ENCODE peak calls at places on chromosomes 13 and 19, in eight cellular contexts. D is NCI-H1092; S is lung; V is foreskin fibroblast; J is stimulated activated CD8-positive, alpha-beta memory T cell treated with anti-CD3 and anti-CD28 coated beads, Interleukin-7, amount 100 ng/mL, for 4 hours; G is CD4-positive, CD25-positive, alpha-beta regulatory T cell; E is cardiac fibroblast; R is AML-193. I is an unnamed sample.

GRCh38 chr13:64052526-64052925 is 2636.9 kb upstream of the PCDH20 start:
- DNase-seq in D (no peak), S (no peak), V (no peak), J (no peak), G (no peak), E (no peak), R (no peak), I (no peak)

GRCh38 chr13:43663474-43664090 is 123.2 kb downstream of the ENOX1 start:
- DNase-seq in D (no peak), S (no peak), V (peak; percentile 56), J (no peak), G (no peak), E (peak; percentile 48), R (no peak), I (no peak)

GRCh38 chr19:5993516-5994406 is 15.8 kb upstream of the RANBP3 start:
- DNase-seq in D (no peak), S (no peak), V (peak; percentile 69), J (no peak), G (no peak), E (no peak), R (no peak), I (peak; percentile 55)

GRCh38 chr19:40279120-40279551 is 6.0 kb downstream of the AKT2 start:
- DNase-seq in D (no peak), S (no peak), V (peak; percentile 87), J (no peak), G (no peak), E (peak; percentile 51), R (no peak), I (no peak)

GRCh38 chr13:65057986-65058385 is 2172.2 kb downstream of the PCDH9 start:
- DNase-seq in D (no peak), S (no peak), V (no peak), J (no peak), G (no peak), E (no peak), R (no peak), I (no peak)

GRCh38 chr13:38979891-38980627 is 10.6 kb downstream of the STOML3 start:
- DNase-seq in D (peak; percentile 60), S (no peak), V (peak; percentile 3), J (no peak), G (no peak), E (peak; percentile 12), R (no peak), I (peak; percentile 7)

GRCh38 chr13:108917581-108917980 is 288.2 kb downstream of the MYO16 start:
- DNase-seq in D (no peak), S (no peak), V (peak; percentile 56), J (no peak), G (no peak), E (peak; percentile 65), R (no peak), I (no peak)

GRCh38 chr19:10812902-10813404 is 23.1 kb downstream of the TMED1 start:
- DNase-seq in D (no peak), S (peak; percentile 51), V (peak; percentile 98), J (no peak), G (no peak), E (peak; percentile 95), R (peak; percentile 69), I (peak; percentile 90)

GRCh38 chr13:26412961-26413716 is 144.3 kb upstream of the WASF3 start:
- DNase-seq in D (no peak), S (no peak), V (no peak), J (no peak), G (no peak), E (no peak), R (no peak), I (no peak)

GRCh38 chr19:16969127-16969526 is 57.5 kb downstream of the CPAMD8 start:
- DNase-seq in D (no peak), S (no peak), V (no peak), J (no peak), G (no peak), E (peak; percentile 57), R (peak; percentile 35), I (no peak)

GRCh38 chr13:98972627-98973026 is 5.2 kb downstream of the DOCK9 start:
- DNase-seq in D (no peak), S (no peak), V (peak; percentile 48), J (no peak), G (no peak), E (peak; percentile 64), R (no peak), I (peak; percentile 95)

GRCh38 chr13:77896977-77897376 is 21.7 kb downstream of the EDNRB start:
- DNase-seq in D (no peak), S (no peak), V (peak; percentile 23), J (no peak), G (no peak), E (peak; percentile 87), R (no peak), I (peak; percentile 68)

GRCh38 chr19:10612515-10613119 is 12.7 kb upstream of the SLC44A2 start:
- DNase-seq in D (no peak), S (peak; percentile 77), V (no peak), J (no peak), G (no peak), E (no peak), R (no peak), I (peak; percentile 12)

GRCh38 chr13:111213964-111214726 is 99.0 kb downstream of the ARHGEF7 start:
- DNase-seq in D (peak; percentile 50), S (peak; percentile 60), V (no peak), J (no peak), G (no peak), E (no peak), R (no peak), I (peak; percentile 28)

GRCh38 chr19:43425567-43426392 is 11.1 kb downstream of the TEX101 start:
- DNase-seq in D (peak; percentile 46), S (no peak), V (peak; percentile 37), J (no peak), G (no peak), E (peak; percentile 40), R (peak; percentile 28), I (peak; percentile 38)

GRCh38 chr19:51809787-51810186 is 14.8 kb downstream of the FPR3 start:
- DNase-seq in D (no peak), S (no peak), V (no peak), J (no peak), G (no peak), E (no peak), R (no peak), I (no peak)

GRCh38 chr13:74329978-74330377 is 195.8 kb upstream of the KLF12 start:
- DNase-seq in D (no peak), S (no peak), V (no peak), J (no peak), G (no peak), E (no peak), R (no peak), I (no peak)

GRCh38 chr19:49437231-49437630 is 4.1 kb downstream of the SLC17A7 start:
- DNase-seq in D (no peak), S (no peak), V (no peak), J (no peak), G (no peak), E (no peak), R (no peak), I (no peak)

GRCh38 chr13:75372923-75373841 is 108.8 kb downstream of the TBC1D4 start:
- DNase-seq in D (no peak), S (no peak), V (peak; percentile 53), J (no peak), G (no peak), E (peak; percentile 33), R (no peak), I (no peak)

GRCh38 chr13:97222934-97223710 is 989 bp downstream of the MBNL2 start:
- DNase-seq in D (no peak), S (no peak), V (no peak), J (no peak), G (no peak), E (peak; percentile 24), R (no peak), I (no peak)

GRCh38 chr13:74774252-74774651 is 640.0 kb upstream of the KLF12 start:
- DNase-seq in D (no peak), S (no peak), V (peak; percentile 89), J (no peak), G (no peak), E (peak; percentile 91), R (no peak), I (no peak)

GRCh38 chr19:29260477-29261317 is 47.7 kb upstream of the UQCRFS1 start:
- DNase-seq in D (no peak), S (no peak), V (peak; percentile 3), J (no peak), G (no peak), E (peak; percentile 51), R (peak; percentile 39), I (peak; percentile 8)

GRCh38 chr13:113672002-113672651 is 5.1 kb downstream of the GRK1 start:
- DNase-seq in D (no peak), S (no peak), V (no peak), J (no peak), G (no peak), E (no peak), R (no peak), I (no peak)

GRCh38 chr19:42433503-42434260 is 6.5 kb upstream of the LIPE start:
- DNase-seq in D (no peak), S (peak; percentile 64), V (peak; percentile 90), J (peak; percentile 43), G (peak; percentile 44), E (peak; percentile 75), R (peak; percentile 70), I (peak; percentile 88)

GRCh38 chr13:107365466-107366215 is 797.7 kb upstream of the ARGLU1 start:
- DNase-seq in D (no peak), S (no peak), V (no peak), J (no peak), G (no peak), E (no peak), R (no peak), I (no peak)

GRCh38 chr13:50626031-50626643 is 217.4 kb downstream of the DLEU7 start:
- DNase-seq in D (no peak), S (no peak), V (peak; percentile 71), J (no peak), G (no peak), E (peak; percentile 87), R (peak; percentile 60), I (no peak)

GRCh38 chr13:23212621-23213020 is 31.8 kb downstream of the SGCG start:
- DNase-seq in D (no peak), S (no peak), V (no peak), J (no peak), G (no peak), E (no peak), R (no peak), I (no peak)

GRCh38 chr19:46426506-46427162 is 2.1 kb downstream of the PNMA8C start:
- DNase-seq in D (peak; percentile 42), S (peak; percentile 60), V (peak; percentile 85), J (no peak), G (no peak), E (peak; percentile 84), R (no peak), I (peak; percentile 76)

GRCh38 chr13:99704390-99704789 is 203.1 kb downstream of the TM9SF2 start:
- DNase-seq in D (no peak), S (no peak), V (no peak), J (no peak), G (no peak), E (no peak), R (no peak), I (no peak)

GRCh38 chr19:21328402-21328801 is 808 bp downstream of the ZNF708 start:
- DNase-seq in D (no peak), S (no peak), V (peak; percentile 7), J (no peak), G (no peak), E (no peak), R (peak; percentile 10), I (peak; percentile 24)

GRCh38 chr13:75307370-75307984 is 174.5 kb downstream of the TBC1D4 start:
- DNase-seq in D (no peak), S (no peak), V (peak; percentile 12), J (no peak), G (no peak), E (no peak), R (no peak), I (no peak)

GRCh38 chr13:75587679-75588078 is 38.1 kb downstream of the UCHL3 start:
- DNase-seq in D (no peak), S (no peak), V (no peak), J (no peak), G (no peak), E (peak; percentile 8), R (no peak), I (no peak)

GRCh38 chr19:32122258-32122657 is 223.2 kb upstream of the ZNF507 start:
- DNase-seq in D (no peak), S (no peak), V (no peak), J (no peak), G (no peak), E (no peak), R (no peak), I (no peak)

GRCh38 chr13:27279506-27279905 is 8.9 kb downstream of the RASL11A start:
- DNase-seq in D (no peak), S (no peak), V (no peak), J (no peak), G (no peak), E (no peak), R (no peak), I (no peak)

I was measured in dermis blood vessel endothelial cell.